ENCODE peak calls at places on chromosomes 13 and 19, in ten cellular contexts. One of them, this sample, is unnamed.
A peak's percentile ranks its signal among the peaks of the same experiment; 100 is the strongest.

GRCh38 chr19:18858906-18859646 is 27.3 kb downstream of the UPF1 start:
- DNase-seq in progenitor cell of endocrine pancreas: no peak
- DNase-seq in WERI-Rb-1: no peak
- DNase-seq in ascending aorta: no peak
- DNase-seq in fibroblast of the aortic adventitia: no peak
- DNase-seq in astrocyte of the spinal cord: no peak
- DNase-seq in cardiac muscle cell: no peak
- DNase-seq in Calu3: no peak
- DNase-seq in tibial artery: no peak
- DNase-seq in GM06990: no peak
- DNase-seq in this sample: no peak

GRCh38 chr19:41707502-41707812 is 969 bp upstream of the CEACAM5 start:
- DNase-seq in progenitor cell of endocrine pancreas: no peak
- DNase-seq in WERI-Rb-1: peak; percentile 26
- DNase-seq in ascending aorta: no peak
- DNase-seq in fibroblast of the aortic adventitia: no peak
- DNase-seq in astrocyte of the spinal cord: no peak
- DNase-seq in cardiac muscle cell: no peak
- DNase-seq in Calu3: peak; percentile 39
- DNase-seq in tibial artery: no peak
- DNase-seq in GM06990: no peak
- DNase-seq in this sample: no peak

GRCh38 chr19:11418518-11419506 is at the start of gene RGL3:
- DNase-seq in progenitor cell of endocrine pancreas: peak; percentile 79
- DNase-seq in WERI-Rb-1: no peak
- DNase-seq in ascending aorta: peak; percentile 75
- DNase-seq in fibroblast of the aortic adventitia: no peak
- DNase-seq in astrocyte of the spinal cord: no peak
- DNase-seq in cardiac muscle cell: no peak
- DNase-seq in Calu3: peak; percentile 58
- DNase-seq in tibial artery: peak; percentile 81
- DNase-seq in GM06990: no peak
- DNase-seq in this sample: peak; percentile 42

GRCh38 chr19:29491995-29492577 is 33.7 kb upstream of the VSTM2B start:
- DNase-seq in progenitor cell of endocrine pancreas: no peak
- DNase-seq in WERI-Rb-1: no peak
- DNase-seq in ascending aorta: no peak
- DNase-seq in fibroblast of the aortic adventitia: no peak
- DNase-seq in astrocyte of the spinal cord: no peak
- DNase-seq in cardiac muscle cell: no peak
- DNase-seq in Calu3: no peak
- DNase-seq in tibial artery: peak; percentile 46
- DNase-seq in GM06990: no peak
- DNase-seq in this sample: no peak

GRCh38 chr13:32720026-32720425 is 133.8 kb downstream of the PDS5B start:
- DNase-seq in progenitor cell of endocrine pancreas: no peak
- DNase-seq in WERI-Rb-1: no peak
- DNase-seq in ascending aorta: no peak
- DNase-seq in fibroblast of the aortic adventitia: no peak
- DNase-seq in astrocyte of the spinal cord: no peak
- DNase-seq in cardiac muscle cell: peak; percentile 46
- DNase-seq in Calu3: no peak
- DNase-seq in tibial artery: no peak
- DNase-seq in GM06990: no peak
- DNase-seq in this sample: no peak

GRCh38 chr19:41324921-41325639 is 15.1 kb downstream of the CCDC97 start:
- DNase-seq in progenitor cell of endocrine pancreas: no peak
- DNase-seq in WERI-Rb-1: peak; percentile 66
- DNase-seq in ascending aorta: peak; percentile 88
- DNase-seq in fibroblast of the aortic adventitia: peak; percentile 79
- DNase-seq in astrocyte of the spinal cord: peak; percentile 83
- DNase-seq in cardiac muscle cell: peak; percentile 85
- DNase-seq in Calu3: peak; percentile 54
- DNase-seq in tibial artery: peak; percentile 89
- DNase-seq in GM06990: no peak
- DNase-seq in this sample: no peak

GRCh38 chr13:32134241-32134801 is 102.7 kb downstream of the FRY start:
- DNase-seq in progenitor cell of endocrine pancreas: no peak
- DNase-seq in WERI-Rb-1: no peak
- DNase-seq in ascending aorta: no peak
- DNase-seq in fibroblast of the aortic adventitia: peak; percentile 31
- DNase-seq in astrocyte of the spinal cord: peak; percentile 30
- DNase-seq in cardiac muscle cell: no peak
- DNase-seq in Calu3: no peak
- DNase-seq in tibial artery: no peak
- DNase-seq in GM06990: no peak
- DNase-seq in this sample: no peak

GRCh38 chr13:53068841-53069520 is 40.4 kb downstream of the OLFM4 start:
- DNase-seq in progenitor cell of endocrine pancreas: no peak
- DNase-seq in WERI-Rb-1: peak; percentile 19
- DNase-seq in ascending aorta: no peak
- DNase-seq in fibroblast of the aortic adventitia: no peak
- DNase-seq in astrocyte of the spinal cord: no peak
- DNase-seq in cardiac muscle cell: no peak
- DNase-seq in Calu3: no peak
- DNase-seq in tibial artery: no peak
- DNase-seq in GM06990: no peak
- DNase-seq in this sample: no peak

GRCh38 chr19:5718579-5719273 is 1.2 kb downstream of the LONP1 start:
- DNase-seq in progenitor cell of endocrine pancreas: no peak
- DNase-seq in WERI-Rb-1: no peak
- DNase-seq in ascending aorta: no peak
- DNase-seq in fibroblast of the aortic adventitia: peak; percentile 95
- DNase-seq in astrocyte of the spinal cord: peak; percentile 89
- DNase-seq in cardiac muscle cell: peak; percentile 85
- DNase-seq in Calu3: peak; percentile 46
- DNase-seq in tibial artery: no peak
- DNase-seq in GM06990: peak; percentile 41
- DNase-seq in this sample: peak; percentile 74

GRCh38 chr13:111886217-111886945 is 180.6 kb upstream of the SOX1 start:
- DNase-seq in progenitor cell of endocrine pancreas: no peak
- DNase-seq in WERI-Rb-1: no peak
- DNase-seq in ascending aorta: no peak
- DNase-seq in fibroblast of the aortic adventitia: no peak
- DNase-seq in astrocyte of the spinal cord: no peak
- DNase-seq in cardiac muscle cell: no peak
- DNase-seq in Calu3: no peak
- DNase-seq in tibial artery: no peak
- DNase-seq in GM06990: no peak
- DNase-seq in this sample: no peak

GRCh38 chr13:41931337-41931736 is 29.6 kb downstream of the VWA8 start:
- DNase-seq in progenitor cell of endocrine pancreas: no peak
- DNase-seq in WERI-Rb-1: no peak
- DNase-seq in ascending aorta: no peak
- DNase-seq in fibroblast of the aortic adventitia: peak; percentile 57
- DNase-seq in astrocyte of the spinal cord: peak; percentile 45
- DNase-seq in cardiac muscle cell: no peak
- DNase-seq in Calu3: no peak
- DNase-seq in tibial artery: no peak
- DNase-seq in GM06990: no peak
- DNase-seq in this sample: no peak

GRCh38 chr19:12260861-12261260 is 33.8 kb downstream of the ZNF44 start:
- DNase-seq in progenitor cell of endocrine pancreas: no peak
- DNase-seq in WERI-Rb-1: no peak
- DNase-seq in ascending aorta: no peak
- DNase-seq in fibroblast of the aortic adventitia: no peak
- DNase-seq in astrocyte of the spinal cord: no peak
- DNase-seq in cardiac muscle cell: no peak
- DNase-seq in Calu3: no peak
- DNase-seq in tibial artery: no peak
- DNase-seq in GM06990: no peak
- DNase-seq in this sample: no peak

GRCh38 chr13:98835156-98835555 is 82.7 kb upstream of the SLC15A1 start:
- DNase-seq in progenitor cell of endocrine pancreas: no peak
- DNase-seq in WERI-Rb-1: no peak
- DNase-seq in ascending aorta: no peak
- DNase-seq in fibroblast of the aortic adventitia: no peak
- DNase-seq in astrocyte of the spinal cord: no peak
- DNase-seq in cardiac muscle cell: no peak
- DNase-seq in Calu3: no peak
- DNase-seq in tibial artery: no peak
- DNase-seq in GM06990: no peak
- DNase-seq in this sample: no peak

GRCh38 chr19:12272980-12273901 is 21.4 kb downstream of the ZNF44 start:
- DNase-seq in progenitor cell of endocrine pancreas: no peak
- DNase-seq in WERI-Rb-1: no peak
- DNase-seq in ascending aorta: no peak
- DNase-seq in fibroblast of the aortic adventitia: peak; percentile 2
- DNase-seq in astrocyte of the spinal cord: peak; percentile 8
- DNase-seq in cardiac muscle cell: no peak
- DNase-seq in Calu3: no peak
- DNase-seq in tibial artery: no peak
- DNase-seq in GM06990: no peak
- DNase-seq in this sample: no peak

GRCh38 chr19:21856751-21857150 is 20.8 kb upstream of the ZNF43 start:
- DNase-seq in progenitor cell of endocrine pancreas: no peak
- DNase-seq in WERI-Rb-1: peak; percentile 9
- DNase-seq in ascending aorta: no peak
- DNase-seq in fibroblast of the aortic adventitia: no peak
- DNase-seq in astrocyte of the spinal cord: no peak
- DNase-seq in cardiac muscle cell: no peak
- DNase-seq in Calu3: no peak
- DNase-seq in tibial artery: no peak
- DNase-seq in GM06990: no peak
- DNase-seq in this sample: no peak

GRCh38 chr13:27203854-27204253 is 32.2 kb upstream of the USP12 start:
- DNase-seq in progenitor cell of endocrine pancreas: no peak
- DNase-seq in WERI-Rb-1: no peak
- DNase-seq in ascending aorta: no peak
- DNase-seq in fibroblast of the aortic adventitia: peak; percentile 42
- DNase-seq in astrocyte of the spinal cord: no peak
- DNase-seq in cardiac muscle cell: peak; percentile 32
- DNase-seq in Calu3: no peak
- DNase-seq in tibial artery: no peak
- DNase-seq in GM06990: no peak
- DNase-seq in this sample: no peak
- TF ChIP-seq CTCF in progenitor cell of endocrine pancreas: no peak
- TF ChIP-seq CTCF in WERI-Rb-1: peak; percentile 19
- TF ChIP-seq CTCF in ascending aorta: no peak
- TF ChIP-seq CTCF in fibroblast of the aortic adventitia: peak; percentile 33
- TF ChIP-seq CTCF in astrocyte of the spinal cord: no peak
- TF ChIP-seq CTCF in cardiac muscle cell: peak; percentile 18
- TF ChIP-seq CTCF in Calu3: no peak
- TF ChIP-seq CTCF in tibial artery: peak; percentile 24
- TF ChIP-seq CTCF in GM06990: peak; percentile 4
- TF ChIP-seq CTCF in this sample: no peak

DNA sequence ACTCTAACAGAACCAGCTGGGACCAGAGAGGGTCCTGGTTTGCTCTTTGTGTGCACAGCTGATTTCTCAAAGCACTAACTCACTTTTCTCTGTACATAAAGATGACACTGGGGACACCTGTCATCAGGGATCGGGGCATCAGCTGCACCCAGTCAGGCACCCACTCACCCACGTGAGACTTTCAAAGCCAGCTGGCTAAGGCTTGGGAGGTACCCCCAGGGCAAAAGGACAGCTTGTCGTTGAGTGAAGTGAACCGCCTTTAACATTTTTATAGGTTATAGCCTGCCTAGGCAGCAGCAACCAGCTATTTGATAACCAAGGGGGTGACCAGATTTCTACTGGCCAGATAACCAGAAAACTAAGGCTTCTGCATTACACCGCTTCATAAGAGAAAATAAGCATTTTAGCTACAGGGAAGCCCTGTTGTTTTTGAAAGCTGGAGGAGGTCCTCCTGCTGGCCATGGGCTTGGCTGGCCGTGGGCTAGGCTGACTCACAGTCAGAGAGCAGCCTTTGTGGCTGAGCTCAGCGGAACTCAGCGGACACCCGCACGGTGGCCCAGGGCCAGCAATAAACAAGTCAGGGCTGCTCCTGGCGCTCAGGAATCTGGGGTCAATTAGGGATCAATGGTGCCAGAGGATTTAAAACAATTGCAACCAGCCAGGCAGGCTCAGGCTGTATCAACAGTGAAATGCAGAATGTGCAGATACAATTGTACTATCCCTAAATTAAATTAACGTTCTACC is 57.1 kb downstream of the ALOX5AP start:
- DNase-seq in progenitor cell of endocrine pancreas: no peak
- DNase-seq in WERI-Rb-1: peak; percentile 23
- DNase-seq in ascending aorta: peak; percentile 87
- DNase-seq in fibroblast of the aortic adventitia: peak; percentile 95
- DNase-seq in astrocyte of the spinal cord: peak; percentile 97
- DNase-seq in cardiac muscle cell: peak; percentile 96
- DNase-seq in Calu3: peak; percentile 82
- DNase-seq in tibial artery: peak; percentile 87
- DNase-seq in GM06990: no peak
- DNase-seq in this sample: no peak
- TF ChIP-seq CTCF in progenitor cell of endocrine pancreas: peak; percentile 26
- TF ChIP-seq CTCF in WERI-Rb-1: no peak
- TF ChIP-seq CTCF in ascending aorta: peak; percentile 46
- TF ChIP-seq CTCF in fibroblast of the aortic adventitia: peak; percentile 75
- TF ChIP-seq CTCF in astrocyte of the spinal cord: peak; percentile 67
- TF ChIP-seq CTCF in cardiac muscle cell: peak; percentile 69
- TF ChIP-seq CTCF in Calu3: no peak
- TF ChIP-seq CTCF in tibial artery: peak; percentile 48
- TF ChIP-seq CTCF in GM06990: no peak
- TF ChIP-seq CTCF in this sample: no peak

DNA sequence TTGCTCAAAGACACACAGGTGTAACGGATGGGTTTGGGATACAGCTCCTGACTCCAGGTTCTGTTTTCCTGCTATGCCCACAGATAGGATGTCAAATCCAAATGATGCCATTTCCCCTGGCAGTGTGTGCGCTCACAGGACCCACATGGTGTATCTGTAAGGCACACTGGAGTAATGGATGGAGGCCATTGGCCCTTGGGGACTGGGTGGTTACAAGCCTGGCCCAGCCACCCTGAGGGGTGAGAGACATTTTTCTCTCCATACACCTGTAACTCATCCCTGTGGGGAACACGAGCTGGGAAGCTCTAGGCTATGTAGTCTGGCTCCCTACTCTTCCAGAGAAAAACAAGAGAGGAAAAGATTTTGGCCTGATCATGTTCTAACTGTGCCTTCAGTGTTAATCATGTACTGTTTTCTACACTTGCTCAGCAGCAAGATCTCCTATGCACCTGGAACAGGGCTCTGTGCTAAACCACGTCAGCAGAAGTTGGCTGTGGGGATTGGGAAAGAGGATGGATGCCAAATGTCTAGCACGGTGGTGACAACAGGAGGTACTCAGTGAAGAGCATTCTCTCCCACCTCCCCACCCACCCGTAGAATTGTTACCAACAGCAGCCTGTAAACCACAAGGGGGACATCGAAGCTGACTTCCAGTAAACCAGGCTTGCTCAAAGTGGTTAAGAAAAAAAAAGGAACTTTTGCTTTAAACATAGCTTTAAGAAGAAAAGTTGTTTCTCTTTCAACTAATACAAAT is 237.0 kb downstream of the LACC1 start:
- DNase-seq in progenitor cell of endocrine pancreas: no peak
- DNase-seq in WERI-Rb-1: no peak
- DNase-seq in ascending aorta: no peak
- DNase-seq in fibroblast of the aortic adventitia: peak; percentile 28
- DNase-seq in astrocyte of the spinal cord: no peak
- DNase-seq in cardiac muscle cell: peak; percentile 49
- DNase-seq in Calu3: no peak
- DNase-seq in tibial artery: no peak
- DNase-seq in GM06990: no peak
- DNase-seq in this sample: no peak
- TF ChIP-seq CTCF in progenitor cell of endocrine pancreas: no peak
- TF ChIP-seq CTCF in WERI-Rb-1: no peak
- TF ChIP-seq CTCF in ascending aorta: no peak
- TF ChIP-seq CTCF in fibroblast of the aortic adventitia: peak; percentile 42
- TF ChIP-seq CTCF in astrocyte of the spinal cord: no peak
- TF ChIP-seq CTCF in cardiac muscle cell: peak; percentile 28
- TF ChIP-seq CTCF in Calu3: no peak
- TF ChIP-seq CTCF in tibial artery: no peak
- TF ChIP-seq CTCF in GM06990: no peak
- TF ChIP-seq CTCF in this sample: no peak

GRCh38 chr19:46368116-46368515 is 21.2 kb downstream of the PPP5C start:
- DNase-seq in progenitor cell of endocrine pancreas: no peak
- DNase-seq in WERI-Rb-1: peak; percentile 89
- DNase-seq in ascending aorta: peak; percentile 48
- DNase-seq in fibroblast of the aortic adventitia: no peak
- DNase-seq in astrocyte of the spinal cord: no peak
- DNase-seq in cardiac muscle cell: no peak
- DNase-seq in Calu3: no peak
- DNase-seq in tibial artery: no peak
- DNase-seq in GM06990: no peak
- DNase-seq in this sample: no peak
- TF ChIP-seq CTCF in progenitor cell of endocrine pancreas: no peak
- TF ChIP-seq CTCF in WERI-Rb-1: no peak
- TF ChIP-seq CTCF in ascending aorta: no peak
- TF ChIP-seq CTCF in fibroblast of the aortic adventitia: no peak
- TF ChIP-seq CTCF in astrocyte of the spinal cord: no peak
- TF ChIP-seq CTCF in cardiac muscle cell: no peak
- TF ChIP-seq CTCF in Calu3: no peak
- TF ChIP-seq CTCF in tibial artery: no peak
- TF ChIP-seq CTCF in GM06990: no peak
- TF ChIP-seq CTCF in this sample: no peak